ENCODE peak calls at places on chromosomes 12 and 14, in four cellular contexts. N is OCI-LY7, A is GM23248, P is GM23338. C is an unnamed sample.

GRCh38 chr14:64645220-64645891 is 58.9 kb upstream of the PLEKHG3 start:
- DNase-seq in N (no peak), A (peak), P (peak), C (no peak)

GRCh38 chr12:28463396-28463795 is 273.1 kb downstream of the CCDC91 start:
- DNase-seq in N (no peak), A (no peak), P (no peak), C (no peak)

GRCh38 chr14:37590096-37590809 is 4.8 kb downstream of the FOXA1 start:
- DNase-seq in N (no peak), A (no peak), P (no peak), C (no peak)

GRCh38 chr12:122399592-122400373 is 22.7 kb downstream of the CLIP1 start:
- DNase-seq in N (peak), A (peak), P (peak), C (peak)

GRCh38 chr12:96416033-96416790 is 16.0 kb upstream of the CDK17 start:
- DNase-seq in N (no peak), A (peak), P (no peak), C (no peak)

GRCh38 chr12:116650062-116650461 is 87.8 kb downstream of the SPRING1 start:
- DNase-seq in N (no peak), A (peak), P (no peak), C (no peak)

GRCh38 chr14:99188721-99189120 is 83.3 kb downstream of the BCL11B start:
- DNase-seq in N (no peak), A (no peak), P (peak), C (no peak)

GRCh38 chr12:17235996-17236395 is 630.0 kb upstream of the LMO3 start:
- DNase-seq in N (no peak), A (no peak), P (peak), C (no peak)

GRCh38 chr12:3137814-3138445 is 60.8 kb downstream of the TSPAN9 start:
- DNase-seq in N (no peak), A (no peak), P (no peak), C (no peak)

GRCh38 chr12:126233625-126234024 is 1168.4 kb downstream of the AACS start:
- DNase-seq in N (no peak), A (no peak), P (peak), C (no peak)

GRCh38 chr12:76688627-76689026 is 75.3 kb upstream of the ZDHHC17 start:
- DNase-seq in N (no peak), A (peak), P (peak), C (no peak)

GRCh38 chr12:85834378-85834777 is 1.8 kb downstream of the RASSF9 start:
- DNase-seq in N (no peak), A (peak), P (peak), C (no peak)

GRCh38 chr12:116556356-116556952 is 2.7 kb upstream of the MAP1LC3B2 start:
- DNase-seq in N (no peak), A (no peak), P (no peak), C (no peak)

GRCh38 chr12:69511469-69511868 is 41.3 kb downstream of the FRS2 start:
- DNase-seq in N (no peak), A (peak), P (no peak), C (no peak)

GRCh38 chr12:25386823-25387134 is 136.1 kb upstream of the KRAS start:
- DNase-seq in N (peak), A (no peak), P (no peak), C (no peak)

GRCh38 chr12:54602661-54603060 is 14.2 kb upstream of the PPP1R1A start:
- DNase-seq in N (no peak), A (no peak), P (no peak), C (no peak)

GRCh38 chr12:51832708-51833107 is 15.8 kb downstream of the FIGNL2 start:
- DNase-seq in N (peak), A (no peak), P (no peak), C (peak)

GRCh38 chr12:131869871-131870418 is 24.5 kb upstream of the ULK1 start:
- DNase-seq in N (no peak), A (peak), P (no peak), C (no peak)

GRCh38 chr12:3004655-3005565 is 45.7 kb downstream of the TEAD4 start:
- DNase-seq in N (peak), A (peak), P (peak), C (peak)

GRCh38 chr12:114291389-114292075 is 114.4 kb downstream of the TBX5 start:
- DNase-seq in N (no peak), A (peak), P (no peak), C (no peak)

GRCh38 chr12:8154526-8154925 is 2.3 kb upstream of the ZNF705A start:
- DNase-seq in N (no peak), A (no peak), P (no peak), C (peak)

GRCh38 chr12:51534675-51535074 is 56.4 kb upstream of the SCN8A start:
- DNase-seq in N (no peak), A (no peak), P (no peak), C (no peak)

GRCh38 chr12:121087467-121088207 is 45.0 kb upstream of the P2RX7 start:
- DNase-seq in N (no peak), A (peak), P (no peak), C (no peak)

GRCh38 chr14:71597955-71598659 is 334.1 kb upstream of the RGS6 start:
- DNase-seq in N (peak), A (no peak), P (no peak), C (no peak)

GRCh38 chr12:131854861-131855476 is 26.8 kb downstream of the MMP17 start:
- DNase-seq in N (no peak), A (no peak), P (no peak), C (no peak)

GRCh38 chr12:53454710-53455109 is 2.8 kb downstream of the PCBP2 start:
- DNase-seq in N (no peak), A (no peak), P (no peak), C (peak)

GRCh38 chr12:95633049-95633545 is 81.8 kb upstream of the USP44 start:
- DNase-seq in N (no peak), A (peak), P (no peak), C (no peak)

GRCh38 chr14:95527392-95528002 is 7.4 kb upstream of the GLRX5 start:
- DNase-seq in N (peak), A (peak), P (peak), C (peak)

GRCh38 chr14:80678436-80678835 is 263.1 kb downstream of the CEP128 start:
- DNase-seq in N (no peak), A (peak), P (no peak), C (no peak)

GRCh38 chr12:15936751-15937150 is 25.6 kb downstream of the DERA start:
- DNase-seq in N (no peak), A (no peak), P (no peak), C (no peak)

GRCh38 chr12:108457734-108458361 is 57.2 kb upstream of the FICD start:
- DNase-seq in N (no peak), A (peak), P (peak), C (no peak)

GRCh38 chr14:22848391-22849164 is 12.2 kb downstream of the MMP14 start:
- DNase-seq in N (no peak), A (peak), P (peak), C (no peak)
- TF ChIP-seq EZH2phosphoT487 in N (no peak), A (no peak), P (no peak), C (no peak)

DNA sequence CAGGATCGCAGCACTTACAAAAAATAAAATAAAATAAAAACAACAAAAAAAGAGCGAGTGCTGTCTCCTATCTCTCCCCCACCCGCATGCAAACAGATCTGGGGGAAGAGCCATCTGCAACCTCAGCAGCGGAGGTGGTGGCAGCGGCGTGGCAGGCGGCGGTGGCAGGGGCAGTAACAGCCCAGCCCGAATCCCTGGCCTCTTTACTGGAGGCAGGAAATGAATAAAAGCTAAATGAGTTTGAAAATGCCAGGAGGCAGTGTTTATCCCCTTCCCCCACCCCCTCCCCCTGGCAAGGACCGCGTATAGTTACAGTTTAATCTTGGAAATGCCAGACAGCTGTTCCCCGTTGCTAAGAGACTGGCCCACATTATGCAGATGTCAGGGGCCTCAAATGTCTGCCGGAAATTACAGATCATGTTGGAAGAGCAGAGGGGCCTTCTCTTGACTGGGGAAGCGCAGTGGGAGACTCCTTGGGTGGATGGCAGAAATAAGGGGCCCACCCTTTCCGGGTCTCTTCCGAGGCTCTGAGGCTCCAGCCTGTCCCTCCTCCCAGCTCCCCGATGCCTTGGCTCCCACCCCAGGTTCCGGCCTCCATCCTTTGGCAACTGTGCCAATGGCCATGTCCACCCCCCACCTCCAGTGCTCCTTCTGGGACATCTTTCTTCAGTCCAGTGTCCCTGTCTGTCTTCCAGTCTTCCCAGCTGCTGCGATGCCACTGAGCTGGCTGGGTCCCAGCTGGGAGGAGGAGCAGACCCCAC is 93.8 kb downstream of the LRRC74A start:
- DNase-seq in N (no peak), A (peak), P (peak), C (no peak)
- H2AFZ ChIP-seq in N (no peak), A (peak), P (peak), C (no peak)

DNA sequence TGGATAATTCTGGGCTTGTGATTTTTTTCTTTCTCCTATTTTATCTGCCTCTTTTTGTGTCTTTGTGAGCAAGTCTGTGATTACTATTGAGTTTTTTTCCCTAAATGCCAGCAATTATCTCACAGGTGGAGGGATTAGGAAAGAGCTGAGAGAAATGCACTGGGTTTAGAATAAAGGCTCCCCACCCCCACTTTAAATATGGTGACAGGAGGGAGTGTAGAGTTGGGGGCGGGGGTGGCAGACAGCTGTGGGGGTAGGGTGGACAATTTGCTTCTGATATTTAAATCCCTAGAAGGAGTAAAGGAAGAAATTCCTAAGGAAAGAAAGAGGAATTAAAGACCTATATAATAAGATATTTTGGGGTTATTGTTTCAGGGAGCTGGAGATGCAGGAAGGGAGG is 145.9 kb downstream of the NRXN3 start:
- DNase-seq in N (no peak), A (no peak), P (no peak), C (no peak)
- H3K27ac ChIP-seq in N (no peak), A (no peak), P (no peak), C (no peak)

GRCh38 chr12:80374615-80375014 is 69.4 kb upstream of the PTPRQ start:
- DNase-seq in N (no peak), A (no peak), P (no peak), C (no peak)

GRCh38 chr12:80373666-80374065 is 70.4 kb upstream of the PTPRQ start:
- DNase-seq in N (no peak), A (no peak), P (no peak), C (no peak)
- TF ChIP-seq EZH2phosphoT487 in N (no peak), A (no peak), P (no peak), C (no peak)

GRCh38 chr12:111687255-111687654 is 1.4 kb downstream of the ACAD10 start:
- DNase-seq in N (peak), A (peak), P (peak), C (peak)

GRCh38 chr12:111685811-111686573 is at the start of the genes ACAD10 and BRAP:
- DNase-seq in N (peak), A (peak), P (peak), C (peak)

GRCh38 chr12:111687952-111688351 is 2.1 kb downstream of the ACAD10 start:
- DNase-seq in N (no peak), A (no peak), P (no peak), C (no peak)

GRCh38 chr12:111685322-111685810 is 390 bp downstream of the BRAP start:
- DNase-seq in N (peak), A (no peak), P (no peak), C (no peak)

GRCh38 chr12:111686574-111687105 is 787 bp downstream of the ACAD10 start:
- DNase-seq in N (peak), A (peak), P (no peak), C (no peak)
- H2AFZ ChIP-seq in N (peak), A (peak), P (peak), C (peak)

GRCh38 chr12:6538420-6539275 is 4.3 kb downstream of the GAPDH start:
- DNase-seq in N (peak), A (peak), P (peak), C (peak)

GRCh38 chr12:6536894-6537579 is 2.7 kb downstream of the GAPDH start:
- DNase-seq in N (peak), A (peak), P (no peak), C (no peak)

GRCh38 chr12:6541371-6542165 is 7.3 kb downstream of the GAPDH start:
- DNase-seq in N (no peak), A (no peak), P (no peak), C (no peak)

GRCh38 chr12:6540181-6540877 is 6.0 kb downstream of the GAPDH start:
- DNase-seq in N (peak), A (peak), P (peak), C (no peak)

GRCh38 chr12:6539276-6540134 is 5.2 kb downstream of the GAPDH start:
- DNase-seq in N (peak), A (peak), P (peak), C (no peak)
- H3K27ac ChIP-seq in N (peak), A (peak), P (peak), C (no peak)